ENCODE peak calls at places on chromosomes 11 and 22, in six cellular contexts. F is HepG2, A is K562, Y is A549, D is upper lobe of left lung, L is GM12878. M is an unnamed sample.

GRCh38 chr22:39439170-39439569 is 17.6 kb upstream of the MGAT3 start:
- ATAC-seq in F (no peak), A (peak; percentile 64), Y (peak; percentile 30), D (peak; percentile 37), L (no peak), M (no peak)

GRCh38 chr11:96954587-96954986 is 564.8 kb downstream of the JRKL start:
- ATAC-seq in F (no peak), A (no peak), Y (no peak), D (no peak), L (no peak), M (no peak)

GRCh38 chr11:95345243-95345642 is 114.2 kb upstream of the SESN3 start:
- ATAC-seq in F (no peak), A (no peak), Y (no peak), D (no peak), L (no peak), M (no peak)

GRCh38 chr11:49405743-49406142 is 197.3 kb upstream of the FOLH1 start:
- ATAC-seq in F (no peak), A (no peak), Y (no peak), D (no peak), L (no peak), M (no peak)

GRCh38 chr11:37500425-37500824 is 902.4 kb upstream of the RAG2 start:
- ATAC-seq in F (no peak), A (no peak), Y (no peak), D (no peak), L (no peak), M (no peak)

GRCh38 chr22:35604671-35605457 is 12.3 kb downstream of the MB start:
- ATAC-seq in F (peak; percentile 33), A (no peak), Y (no peak), D (no peak), L (no peak), M (no peak)

GRCh38 chr22:32044477-32044876 is 1.4 kb downstream of the SLC5A1 start:
- ATAC-seq in F (no peak), A (no peak), Y (no peak), D (no peak), L (no peak), M (no peak)

GRCh38 chr11:121890377-121890776 is 225.6 kb downstream of the BLID start:
- ATAC-seq in F (no peak), A (no peak), Y (no peak), D (no peak), L (no peak), M (no peak)

GRCh38 chr11:73519266-73519665 is 78.6 kb downstream of the FAM168A start:
- ATAC-seq in F (no peak), A (no peak), Y (no peak), D (no peak), L (no peak), M (no peak)

GRCh38 chr22:40567106-40567505 is 69.4 kb downstream of the MRTFA start:
- ATAC-seq in F (no peak), A (no peak), Y (no peak), D (no peak), L (no peak), M (no peak)

GRCh38 chr11:73839123-73839457 is 37.6 kb downstream of the COA4 start:
- ATAC-seq in F (no peak), A (no peak), Y (no peak), D (no peak), L (no peak), M (no peak)

GRCh38 chr11:103633037-103633788 is 403.2 kb upstream of the DDI1 start:
- ATAC-seq in F (no peak), A (no peak), Y (peak; percentile 66), D (no peak), L (no peak), M (no peak)

GRCh38 chr11:10382518-10382917 is 72.5 kb upstream of the AMPD3 start:
- ATAC-seq in F (no peak), A (peak; percentile 100), Y (peak; percentile 84), D (peak; percentile 41), L (peak; percentile 45), M (no peak)

GRCh38 chr11:34364102-34364501 is 6.3 kb upstream of the ABTB2 start:
- ATAC-seq in F (peak; percentile 84), A (no peak), Y (no peak), D (no peak), L (no peak), M (no peak)

GRCh38 chr11:55969845-55970244 is at the start of gene OR10AG1:
- ATAC-seq in F (no peak), A (no peak), Y (no peak), D (no peak), L (no peak), M (no peak)

GRCh38 chr11:32289701-32290100 is 145.6 kb downstream of the WT1 start:
- ATAC-seq in F (no peak), A (no peak), Y (no peak), D (no peak), L (no peak), M (no peak)

GRCh38 chr11:32288276-32288675 is 147.1 kb downstream of the WT1 start:
- ATAC-seq in F (peak; percentile 26), A (peak; percentile 70), Y (peak; percentile 51), D (no peak), L (no peak), M (no peak)

DNA sequence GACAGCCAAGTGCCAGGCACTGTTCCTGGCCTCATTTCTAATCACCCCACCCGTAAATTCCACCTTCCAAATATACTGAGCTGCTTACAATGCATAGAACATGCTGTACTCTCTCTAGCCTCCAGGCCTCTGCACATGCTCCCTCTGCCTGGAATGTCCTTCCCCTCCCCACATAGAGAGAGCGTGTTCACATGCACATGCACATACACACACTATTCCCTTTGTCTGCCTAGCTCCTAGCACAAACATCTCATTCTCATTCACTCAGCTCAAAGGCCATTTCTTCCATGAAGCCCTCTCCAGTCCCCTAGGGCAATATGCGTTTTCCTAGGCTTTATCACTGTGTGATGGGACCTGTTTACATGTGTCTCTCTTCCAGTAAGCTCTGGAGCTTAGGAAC is 144.6 kb downstream of the WT1 start:
- ATAC-seq in F (peak; percentile 100), A (no peak), Y (no peak), D (no peak), L (no peak), M (no peak)
- TF ChIP-seq EP300 in F (no peak), A (no peak), Y (no peak), D (no peak), L (no peak), M (no peak)

GRCh38 chr11:123063396-123064267 is 1.7 kb upstream of the HSPA8 start:
- ATAC-seq in F (peak; percentile 16), A (peak; percentile 16), Y (peak; percentile 20), D (peak; percentile 23), L (peak; percentile 21), M (no peak)

GRCh38 chr11:123060265-123061000 is 1.5 kb downstream of the HSPA8 start:
- ATAC-seq in F (no peak), A (no peak), Y (no peak), D (no peak), L (no peak), M (no peak)

GRCh38 chr11:123061403-123062157 is at the start of gene HSPA8:
- ATAC-seq in F (peak; percentile 36), A (peak; percentile 16), Y (peak; percentile 64), D (peak; percentile 44), L (peak; percentile 45), M (peak; percentile 5)

GRCh38 chr11:123062892-123063395 is 1.0 kb upstream of the HSPA8 start:
- ATAC-seq in F (peak; percentile 38), A (peak; percentile 11), Y (peak; percentile 44), D (peak; percentile 48), L (peak; percentile 8), M (no peak)

DNA sequence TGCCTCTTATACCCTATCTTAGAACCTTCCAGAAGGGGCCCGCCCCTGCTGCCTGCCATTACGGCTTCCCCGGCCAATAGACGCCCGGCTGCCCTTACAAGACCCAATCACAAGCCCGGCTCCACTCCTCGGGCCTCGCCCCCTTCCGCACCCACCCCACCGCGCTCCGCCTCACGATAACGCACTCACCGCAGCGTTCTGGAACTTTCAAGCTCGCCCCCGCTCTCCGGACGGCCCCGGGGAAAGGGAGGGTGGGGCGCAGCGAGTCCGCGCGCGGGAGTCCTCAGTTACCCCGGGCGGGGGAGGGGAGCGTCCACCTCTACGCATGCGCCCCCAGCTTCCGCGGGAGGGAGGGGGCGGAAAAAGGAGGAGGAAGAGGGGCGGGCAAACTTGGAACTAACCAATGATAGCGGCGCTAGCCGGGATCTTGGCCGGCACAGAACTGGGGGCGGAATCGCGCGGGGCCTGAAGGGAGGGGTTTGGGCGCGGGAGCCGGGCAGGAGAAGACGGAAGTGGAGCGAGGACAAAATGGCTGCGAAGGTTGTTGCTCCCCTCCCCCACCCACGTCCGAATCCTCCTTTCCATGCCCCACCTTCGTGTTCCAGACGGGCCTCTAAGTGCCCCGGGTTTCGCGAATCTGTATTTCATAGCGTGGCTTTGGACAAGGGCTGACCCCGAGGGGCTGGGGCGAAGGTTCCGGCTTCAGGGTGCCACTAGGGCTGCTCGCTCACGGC is 389 bp upstream of the HSPA8 start:
- ATAC-seq in F (peak; percentile 94), A (peak; percentile 95), Y (peak; percentile 92), D (peak; percentile 95), L (peak; percentile 90), M (peak; percentile 96)
- TF ChIP-seq EP300 in F (no peak), A (peak; percentile 33), Y (no peak), D (no peak), L (no peak), M (peak; percentile 21)

DNA sequence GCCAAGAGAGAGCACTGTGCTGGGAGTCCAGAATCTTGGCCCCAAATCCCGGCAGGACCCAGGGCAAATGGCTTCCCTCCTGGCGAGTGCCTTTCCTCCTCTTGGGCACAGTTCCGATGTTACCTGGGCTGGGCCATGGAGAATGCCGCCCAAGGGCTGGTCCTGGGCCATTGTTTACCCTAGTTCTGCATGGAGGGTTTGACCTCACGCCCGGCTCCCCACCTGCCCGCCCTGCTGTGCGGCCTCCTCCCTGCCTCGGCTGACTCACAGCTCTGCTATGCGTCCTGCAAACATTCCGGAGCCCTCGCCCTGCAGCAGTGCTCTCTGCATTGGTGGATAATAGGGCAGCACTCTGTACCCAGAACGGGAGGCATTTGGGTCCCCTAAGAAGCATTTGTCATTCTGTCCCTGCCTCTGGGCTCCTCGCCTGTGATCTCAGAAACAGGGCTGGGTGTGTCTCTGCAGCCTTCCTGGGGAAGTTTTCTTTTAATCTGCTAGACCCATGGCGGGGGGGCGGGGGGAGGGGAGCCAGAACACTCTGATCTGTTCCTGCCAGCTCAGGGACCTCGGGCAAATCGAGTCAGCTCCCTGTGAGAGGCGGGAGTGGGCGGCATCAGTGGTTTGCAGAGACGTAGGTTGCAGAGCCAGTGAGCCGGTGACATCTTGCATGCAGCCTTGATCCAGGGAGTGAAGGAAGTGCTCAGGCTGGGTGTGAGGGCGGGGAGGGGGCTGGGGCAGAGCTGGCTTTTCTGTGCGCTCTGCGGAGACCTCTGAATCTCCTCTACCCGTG is 32.9 kb upstream of the SMIM38 start:
- ATAC-seq in F (peak; percentile 97), A (peak; percentile 55), Y (peak; percentile 96), D (peak; percentile 77), L (peak; percentile 68), M (peak; percentile 89)
- TF ChIP-seq EP300 in F (peak; percentile 71), A (no peak), Y (peak; percentile 86), D (peak; percentile 55), L (no peak), M (no peak)

DNA sequence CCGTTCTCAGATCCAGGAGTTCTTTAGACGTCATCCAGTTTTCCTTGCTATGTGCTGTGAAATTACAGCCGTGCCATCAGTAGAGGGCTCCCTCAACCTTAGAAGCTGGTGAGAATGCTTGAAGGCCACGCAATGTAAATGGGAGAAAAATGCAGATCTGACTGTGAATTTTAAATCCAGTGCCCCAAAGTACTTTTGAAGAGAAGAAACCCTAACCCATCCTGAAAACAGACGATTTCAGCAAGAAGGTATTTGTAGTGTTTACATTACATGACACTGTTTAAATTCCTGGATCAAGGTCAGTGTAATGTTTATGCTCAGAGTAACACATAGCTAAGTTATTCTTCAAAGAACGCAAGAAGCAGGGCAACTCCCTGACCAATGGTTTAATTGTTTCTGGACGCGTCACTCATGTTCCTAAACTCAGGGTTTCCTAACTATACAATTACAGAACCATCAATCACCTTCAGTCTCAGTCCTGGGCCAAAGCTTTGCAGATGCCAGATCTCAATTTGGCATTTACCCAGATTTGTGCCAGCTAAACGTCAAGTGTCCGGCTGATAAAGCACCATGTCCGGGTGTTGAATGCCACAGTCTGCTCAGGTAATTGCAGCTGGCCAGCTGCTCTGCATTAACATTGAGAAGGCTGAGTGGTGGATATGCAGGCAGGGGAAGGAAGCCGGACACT is 38.2 kb downstream of the ADAMTS8 start:
- ATAC-seq in F (peak; percentile 76), A (peak; percentile 67), Y (peak; percentile 91), D (peak; percentile 56), L (no peak), M (peak; percentile 90)
- TF ChIP-seq EP300 in F (no peak), A (no peak), Y (no peak), D (no peak), L (no peak), M (peak; percentile 72)

M was measured in gastroesophageal sphincter.